ENCODE peak calls at places on chromosomes 16 and 17, in eight cellular contexts. E, S, D, X, Y, G, R and B are unnamed samples.
A peak's percentile ranks its signal among the peaks of the same experiment; 100 is the strongest.

GRCh38 chr17:61565213-61565612 is 25.8 kb downstream of the NACA2 start:
- DNase-seq in E (no peak), S (no peak), D (no peak), X (no peak), Y (no peak), G (no peak), R (no peak), B (no peak)

GRCh38 chr17:64773836-64774761 is 112.0 kb upstream of the SMURF2 start:
- DNase-seq in E (no peak), S (peak; percentile 39), D (peak; percentile 55), X (no peak), Y (peak; percentile 63), G (no peak), R (peak; percentile 72), B (no peak)

GRCh38 chr17:6241996-6242395 is 171.8 kb downstream of the WSCD1 start:
- DNase-seq in E (peak; percentile 33), S (no peak), D (no peak), X (no peak), Y (no peak), G (no peak), R (no peak), B (no peak)

GRCh38 chr17:28735242-28735722 is 6.7 kb downstream of the NEK8 start:
- DNase-seq in E (no peak), S (no peak), D (no peak), X (no peak), Y (no peak), G (no peak), R (no peak), B (no peak)

GRCh38 chr16:75236736-75237397 is 14.6 kb downstream of the BCAR1 start:
- DNase-seq in E (no peak), S (no peak), D (no peak), X (no peak), Y (no peak), G (peak; percentile 24), R (no peak), B (no peak)

GRCh38 chr16:706189-707061 is 824 bp upstream of the FBXL16 start:
- DNase-seq in E (no peak), S (no peak), D (no peak), X (no peak), Y (no peak), G (no peak), R (no peak), B (no peak)

GRCh38 chr17:72556944-72557826 is 436.4 kb downstream of the SOX9 start:
- DNase-seq in E (peak; percentile 76), S (peak; percentile 87), D (peak; percentile 88), X (peak; percentile 29), Y (peak; percentile 53), G (peak; percentile 20), R (peak; percentile 72), B (peak; percentile 16)

GRCh38 chr17:72381597-72382397 is 261.0 kb downstream of the SOX9 start:
- DNase-seq in E (no peak), S (no peak), D (no peak), X (no peak), Y (no peak), G (no peak), R (no peak), B (no peak)

GRCh38 chr17:58084317-58084981 is 1.2 kb downstream of the DYNLL2 start:
- DNase-seq in E (no peak), S (peak; percentile 35), D (peak; percentile 34), X (peak; percentile 8), Y (no peak), G (peak; percentile 50), R (peak; percentile 54), B (peak; percentile 38)

GRCh38 chr16:53864819-53865491 is 161.0 kb downstream of the FTO start:
- DNase-seq in E (peak; percentile 37), S (no peak), D (no peak), X (no peak), Y (no peak), G (no peak), R (peak; percentile 60), B (no peak)

GRCh38 chr17:66506641-66507040 is 204.2 kb downstream of the PRKCA start:
- DNase-seq in E (no peak), S (no peak), D (no peak), X (no peak), Y (no peak), G (no peak), R (no peak), B (no peak)

GRCh38 chr16:57155702-57156350 is 30.0 kb downstream of the PSME3IP1 start:
- DNase-seq in E (no peak), S (no peak), D (no peak), X (no peak), Y (no peak), G (no peak), R (no peak), B (no peak)

GRCh38 chr17:35044181-35044580 is 19.3 kb downstream of the RFFL start:
- DNase-seq in E (no peak), S (no peak), D (no peak), X (no peak), Y (no peak), G (no peak), R (no peak), B (no peak)

GRCh38 chr16:81752225-81752875 is 26.7 kb upstream of the PLCG2 start:
- DNase-seq in E (peak; percentile 75), S (peak; percentile 50), D (no peak), X (peak; percentile 83), Y (no peak), G (no peak), R (no peak), B (no peak)

GRCh38 chr16:3274490-3274889 is 8.8 kb upstream of the ZNF263 start:
- DNase-seq in E (no peak), S (no peak), D (no peak), X (no peak), Y (no peak), G (no peak), R (no peak), B (no peak)

GRCh38 chr16:52114414-52114813 is 432.5 kb downstream of the TOX3 start:
- DNase-seq in E (no peak), S (no peak), D (no peak), X (no peak), Y (no peak), G (no peak), R (peak; percentile 42), B (no peak)

GRCh38 chr17:40209404-40210093 is 9.6 kb upstream of the WIPF2 start:
- DNase-seq in E (no peak), S (peak; percentile 73), D (peak; percentile 77), X (no peak), Y (no peak), G (no peak), R (no peak), B (no peak)

GRCh38 chr16:66026211-66026610 is 340.3 kb upstream of the CDH5 start:
- DNase-seq in E (no peak), S (no peak), D (peak; percentile 27), X (no peak), Y (no peak), G (no peak), R (no peak), B (no peak)

GRCh38 chr17:74670329-74670728 is 42.4 kb downstream of the CD300LF start:
- DNase-seq in E (no peak), S (no peak), D (no peak), X (no peak), Y (no peak), G (no peak), R (no peak), B (no peak)

GRCh38 chr17:7930841-7931631 is 710 bp downstream of the TRAPPC1 start:
- DNase-seq in E (no peak), S (no peak), D (no peak), X (no peak), Y (no peak), G (no peak), R (no peak), B (no peak)

GRCh38 chr16:68732068-68732680 is 4.9 kb upstream of the CDH1 start:
- DNase-seq in E (no peak), S (no peak), D (no peak), X (no peak), Y (no peak), G (no peak), R (peak; percentile 68), B (no peak)

GRCh38 chr16:47323241-47323640 is 137.6 kb downstream of the ITFG1 start:
- DNase-seq in E (no peak), S (no peak), D (no peak), X (no peak), Y (no peak), G (no peak), R (no peak), B (no peak)

GRCh38 chr17:44788139-44788538 is 29.4 kb downstream of the ADAM11 start:
- DNase-seq in E (no peak), S (no peak), D (no peak), X (no peak), Y (no peak), G (no peak), R (no peak), B (no peak)

GRCh38 chr17:1447061-1447460 is 9.0 kb downstream of the CRK start:
- DNase-seq in E (no peak), S (no peak), D (no peak), X (no peak), Y (no peak), G (no peak), R (no peak), B (peak; percentile 36)

GRCh38 chr17:78266771-78267170 is 35.3 kb downstream of the TMEM235 start:
- DNase-seq in E (no peak), S (no peak), D (no peak), X (no peak), Y (no peak), G (no peak), R (no peak), B (no peak)

GRCh38 chr16:70473446-70474319 is 19.3 kb downstream of the FCSK start:
- DNase-seq in E (no peak), S (no peak), D (no peak), X (no peak), Y (no peak), G (no peak), R (no peak), B (no peak)

GRCh38 chr17:50917418-50917743 is 51.2 kb upstream of the TOB1 start:
- DNase-seq in E (peak; percentile 56), S (no peak), D (no peak), X (no peak), Y (no peak), G (no peak), R (no peak), B (no peak)